ENCODE peak calls at places on chromosomes 2 and 18, in eight cellular contexts. R is progenitor cell of endocrine pancreas, L is T-helper 9 cell, Y is putamen, T is germinal center, M is tibial nerve, D is NCI-H1092, H is NCI-H345. V is an unnamed sample.

GRCh38 chr2:192657364-192657763 is 462.6 kb upstream of the TMEFF2 start:
- DNase-seq in M (no peak), R (no peak), H (no peak), T (no peak), Y (no peak), D (no peak), L (no peak), V (no peak)

GRCh38 chr2:106193491-106193976 is 567 bp downstream of the UXS1 start:
- DNase-seq in T (peak; percentile 58), Y (peak; percentile 7), M (no peak), D (no peak), R (peak; percentile 22), H (no peak), L (peak; percentile 21), V (no peak)

GRCh38 chr2:115083216-115083615 is 640.8 kb downstream of the DPP10 start:
- DNase-seq in T (no peak), H (no peak), L (no peak), Y (no peak), R (no peak), D (no peak), M (no peak), V (no peak)

GRCh38 chr18:58105206-58105907 is 61.3 kb downstream of the NEDD4L start:
- DNase-seq in Y (no peak), L (no peak), H (no peak), T (no peak), R (no peak), D (no peak), M (no peak), V (no peak)

GRCh38 chr2:113067681-113068080 is at the start of gene IL1F10:
- DNase-seq in R (no peak), L (no peak), D (no peak), H (no peak), T (no peak), M (no peak), Y (no peak), V (no peak)

GRCh38 chr2:26399781-26400376 is 1.8 kb upstream of the DRC1 start:
- DNase-seq in L (no peak), M (no peak), Y (no peak), H (peak; percentile 72), R (no peak), T (no peak), D (peak; percentile 32), V (peak; percentile 70)

GRCh38 chr2:107932483-107932882 is 53.8 kb upstream of the SLC5A7 start:
- DNase-seq in M (no peak), H (no peak), Y (no peak), T (no peak), R (no peak), D (no peak), L (no peak), V (no peak)

GRCh38 chr2:7210712-7211111 is 293.5 kb downstream of the RNF144A start:
- DNase-seq in T (no peak), M (no peak), H (no peak), Y (no peak), L (no peak), D (no peak), R (no peak), V (no peak)

GRCh38 chr2:128271186-128271890 is 47.3 kb downstream of the HS6ST1 start:
- DNase-seq in R (no peak), Y (no peak), D (no peak), L (no peak), H (no peak), T (no peak), M (no peak), V (no peak)

GRCh38 chr2:109422071-109422757 is 191.6 kb downstream of the SEPTIN10 start:
- DNase-seq in T (no peak), H (no peak), Y (no peak), D (no peak), R (no peak), M (no peak), L (no peak), V (no peak)

GRCh38 chr2:109269956-109270757 is 141.2 kb downstream of the SH3RF3 start:
- DNase-seq in T (no peak), D (no peak), R (no peak), Y (no peak), H (peak; percentile 57), M (no peak), L (no peak), V (no peak)

GRCh38 chr2:10006248-10007147 is 36.9 kb upstream of the KLF11 start:
- DNase-seq in Y (no peak), H (peak; percentile 34), D (peak; percentile 7), R (no peak), T (no peak), L (no peak), M (no peak), V (no peak)

GRCh38 chr2:15449542-15450236 is 111.4 kb downstream of the NBAS start:
- DNase-seq in L (no peak), Y (no peak), T (no peak), H (no peak), R (no peak), D (no peak), M (no peak), V (no peak)

GRCh38 chr2:72897785-72898184 is 10.6 kb downstream of the SPR start:
- DNase-seq in Y (no peak), T (no peak), M (no peak), R (no peak), L (no peak), H (no peak), D (no peak), V (no peak)

GRCh38 chr2:14941151-14941631 is 308.7 kb downstream of the LRATD1 start:
- DNase-seq in M (peak; percentile 12), H (no peak), L (no peak), D (no peak), Y (peak; percentile 26), T (no peak), R (no peak), V (no peak)

GRCh38 chr2:74554821-74555531 is 456 bp downstream of the DOK1 start:
- DNase-seq in D (no peak), T (peak; percentile 64), H (no peak), L (peak; percentile 31), Y (no peak), R (peak; percentile 44), M (no peak), V (peak; percentile 37)

GRCh38 chr2:25340340-25340886 is 1.3 kb downstream of the DNMT3A start:
- DNase-seq in D (peak; percentile 14), R (no peak), T (no peak), L (no peak), M (no peak), Y (no peak), H (peak; percentile 82), V (peak; percentile 73)

GRCh38 chr2:165725421-165725820 is 68.6 kb downstream of the GALNT3 start:
- DNase-seq in R (no peak), H (no peak), Y (no peak), T (no peak), D (no peak), M (no peak), L (no peak), V (no peak)

GRCh38 chr2:129334696-129335095 is 644.8 kb upstream of the RAB6C start:
- DNase-seq in M (no peak), R (no peak), L (no peak), T (no peak), Y (no peak), H (no peak), D (no peak), V (no peak)

GRCh38 chr2:221943078-221943810 is 355.6 kb downstream of the PAX3 start:
- DNase-seq in T (no peak), M (peak; percentile 67), H (no peak), Y (no peak), D (no peak), L (no peak), R (no peak), V (no peak)

GRCh38 chr18:63043516-63043915 is 276.1 kb downstream of the BCL2 start:
- DNase-seq in T (no peak), Y (no peak), M (no peak), H (no peak), R (no peak), D (no peak), L (no peak), V (no peak)

GRCh38 chr2:239852272-239852671 is 172.9 kb downstream of the NDUFA10 start:
- DNase-seq in L (no peak), H (no peak), M (peak; percentile 3), T (no peak), Y (no peak), R (no peak), D (no peak), V (no peak)

GRCh38 chr18:47772374-47773248 is 157.8 kb downstream of the SMAD2 start:
- DNase-seq in T (peak; percentile 57), Y (no peak), L (peak; percentile 48), R (peak; percentile 38), D (no peak), H (peak; percentile 8), M (no peak), V (peak; percentile 47)

GRCh38 chr2:74201196-74201595 is 2.8 kb downstream of the MTHFD2 start:
- DNase-seq in D (no peak), M (no peak), Y (no peak), R (no peak), L (no peak), T (no peak), H (no peak), V (no peak)

GRCh38 chr18:6022840-6023239 is 127.5 kb upstream of the TMEM200C start:
- DNase-seq in L (no peak), H (no peak), T (no peak), Y (no peak), D (no peak), R (no peak), M (no peak), V (no peak)

GRCh38 chr2:214126135-214126534 is 284.7 kb upstream of the VWC2L start:
- DNase-seq in D (no peak), R (no peak), Y (no peak), H (no peak), T (no peak), L (no peak), M (no peak), V (no peak)

GRCh38 chr2:112904883-112905282 is 6.1 kb upstream of the IL37 start:
- DNase-seq in L (no peak), M (no peak), D (no peak), R (no peak), H (no peak), Y (no peak), T (no peak), V (no peak)

GRCh38 chr2:201882353-201883095 is 76.2 kb downstream of the CDK15 start:
- DNase-seq in T (no peak), M (no peak), H (peak; percentile 74), Y (no peak), R (no peak), L (no peak), D (peak; percentile 42), V (peak; percentile 55)

GRCh38 chr2:102888514-102888913 is 126.7 kb downstream of the TMEM182 start:
- DNase-seq in L (no peak), Y (no peak), D (no peak), R (no peak), M (no peak), H (no peak), T (no peak), V (no peak)

GRCh38 chr18:75530548-75531211 is 103.2 kb upstream of the SMIM21 start:
- DNase-seq in L (no peak), Y (no peak), H (no peak), R (no peak), T (no peak), M (no peak), D (no peak), V (no peak)

GRCh38 chr18:73235491-73235890 is 367.7 kb upstream of the NETO1 start:
- DNase-seq in L (no peak), Y (no peak), T (no peak), R (no peak), M (no peak), H (no peak), D (no peak), V (no peak)

GRCh38 chr18:61713502-61713901 is 179.3 kb downstream of the RNF152 start:
- DNase-seq in L (no peak), M (no peak), H (no peak), R (no peak), Y (no peak), T (no peak), D (no peak), V (no peak)

GRCh38 chr2:73961823-73962615 is 22.7 kb upstream of the TET3 start:
- DNase-seq in T (no peak), L (no peak), R (no peak), M (no peak), Y (no peak), D (no peak), H (no peak), V (no peak)

GRCh38 chr2:24493713-24494112 is 2.7 kb downstream of the NCOA1 start:
- DNase-seq in R (no peak), Y (no peak), D (no peak), H (no peak), M (no peak), T (no peak), L (no peak), V (no peak)